ENCODE peak calls at places on chromosomes 5 and 9, in four cellular contexts. One of them, this sample, is unnamed.

GRCh38 chr5:26955161-26955560 is 83.2 kb downstream of the CDH9 start:
- DNase-seq in BJ: no peak
- DNase-seq in CD4-positive, alpha-beta T cell: no peak
- DNase-seq in H54: no peak
- DNase-seq in this sample: no peak

GRCh38 chr5:171313481-171314206 is 4.6 kb downstream of the TLX3 start:
- DNase-seq in H54: no peak
- DNase-seq in BJ: no peak
- DNase-seq in CD4-positive, alpha-beta T cell: no peak
- DNase-seq in this sample: no peak

GRCh38 chr9:73596321-73596720 is 444.7 kb downstream of the ANXA1 start:
- DNase-seq in CD4-positive, alpha-beta T cell: no peak
- DNase-seq in H54: no peak
- DNase-seq in BJ: no peak
- DNase-seq in this sample: no peak

GRCh38 chr9:12880406-12881016 is 105.7 kb downstream of the LURAP1L start:
- DNase-seq in H54: no peak
- DNase-seq in BJ: no peak
- DNase-seq in CD4-positive, alpha-beta T cell: no peak
- DNase-seq in this sample: no peak

GRCh38 chr9:131657456-131657855 is 82.4 kb downstream of the RAPGEF1 start:
- DNase-seq in H54: no peak
- DNase-seq in CD4-positive, alpha-beta T cell: no peak
- DNase-seq in BJ: no peak
- DNase-seq in this sample: no peak

GRCh38 chr5:82058710-82059109 is 86.9 kb downstream of the ATG10 start:
- DNase-seq in H54: no peak
- DNase-seq in CD4-positive, alpha-beta T cell: no peak
- DNase-seq in BJ: no peak
- DNase-seq in this sample: no peak

GRCh38 chr9:81822263-81822865 is 105.9 kb upstream of the SPATA31D4 start:
- DNase-seq in H54: no peak
- DNase-seq in CD4-positive, alpha-beta T cell: no peak
- DNase-seq in BJ: no peak
- DNase-seq in this sample: no peak

GRCh38 chr9:18997151-18997550 is 35.9 kb downstream of the SAXO1 start:
- DNase-seq in BJ: no peak
- DNase-seq in H54: no peak
- DNase-seq in CD4-positive, alpha-beta T cell: no peak
- DNase-seq in this sample: no peak

GRCh38 chr5:90344693-90345092 is 64.9 kb downstream of the CETN3 start:
- DNase-seq in BJ: no peak
- DNase-seq in H54: no peak
- DNase-seq in CD4-positive, alpha-beta T cell: no peak
- DNase-seq in this sample: no peak

GRCh38 chr9:83036043-83036442 is 26.9 kb downstream of the RASEF start:
- DNase-seq in H54: no peak
- DNase-seq in BJ: no peak
- DNase-seq in CD4-positive, alpha-beta T cell: no peak
- DNase-seq in this sample: no peak

GRCh38 chr5:9140202-9140601 is 405.7 kb downstream of the SEMA5A start:
- DNase-seq in H54: no peak
- DNase-seq in BJ: no peak
- DNase-seq in CD4-positive, alpha-beta T cell: no peak
- DNase-seq in this sample: no peak

GRCh38 chr9:124480621-124480981 is 26.6 kb downstream of the NR5A1 start:
- DNase-seq in H54: no peak
- DNase-seq in CD4-positive, alpha-beta T cell: no peak
- DNase-seq in BJ: no peak
- DNase-seq in this sample: no peak

GRCh38 chr9:88258012-88258411 is 119.7 kb upstream of the SPATA31C2 start:
- DNase-seq in CD4-positive, alpha-beta T cell: no peak
- DNase-seq in H54: no peak
- DNase-seq in BJ: peak
- DNase-seq in this sample: no peak

GRCh38 chr5:98463676-98464075 is 309.8 kb upstream of the RGMB start:
- DNase-seq in BJ: no peak
- DNase-seq in CD4-positive, alpha-beta T cell: no peak
- DNase-seq in H54: no peak
- DNase-seq in this sample: no peak

GRCh38 chr5:105508519-105508918 is 1945.9 kb upstream of the NUDT12 start:
- DNase-seq in BJ: no peak
- DNase-seq in H54: peak
- DNase-seq in CD4-positive, alpha-beta T cell: no peak
- DNase-seq in this sample: no peak

GRCh38 chr5:95923918-95924559 is 37.6 kb downstream of the ELL2 start:
- DNase-seq in CD4-positive, alpha-beta T cell: no peak
- DNase-seq in H54: no peak
- DNase-seq in BJ: no peak
- DNase-seq in this sample: no peak

GRCh38 chr5:109455598-109456096 is 45.9 kb upstream of the PJA2 start:
- DNase-seq in BJ: no peak
- DNase-seq in H54: peak
- DNase-seq in CD4-positive, alpha-beta T cell: no peak
- DNase-seq in this sample: peak

GRCh38 chr5:107470007-107470582 is 200.6 kb downstream of the EFNA5 start:
- DNase-seq in H54: no peak
- DNase-seq in CD4-positive, alpha-beta T cell: no peak
- DNase-seq in BJ: no peak
- DNase-seq in this sample: no peak

This sample was measured in HS-27A.